ENCODE peak calls at places on chromosomes 12 and 14, in ten cellular contexts. J, F, Q, V, K, S, U, O, G and C are unnamed samples.

GRCh38 chr14:87896393-87897380 is 96.3 kb downstream of the GALC start:
- DNase-seq in Q (no peak), U (no peak), V (peak), O (peak), K (peak), F (peak), G (no peak), S (no peak), J (no peak), C (no peak)

GRCh38 chr14:71289536-71289935 is 382.3 kb downstream of the PCNX1 start:
- DNase-seq in O (no peak), J (no peak), G (no peak), Q (no peak), F (no peak), V (no peak), S (no peak), K (no peak), U (no peak), C (no peak)

GRCh38 chr12:2092890-2093289 is 40.1 kb downstream of the CACNA1C start:
- DNase-seq in J (no peak), U (peak), S (peak), G (no peak), Q (no peak), O (no peak), V (no peak), K (no peak), F (peak), C (no peak)

GRCh38 chr12:64252708-64253107 is 30.6 kb upstream of the KICS2 start:
- DNase-seq in K (no peak), U (no peak), Q (no peak), V (no peak), F (peak), S (no peak), J (no peak), O (peak), G (no peak), C (no peak)

GRCh38 chr14:49306152-49306751 is 279.9 kb downstream of the RPS29 start:
- DNase-seq in K (peak), S (no peak), O (peak), V (no peak), F (peak), Q (no peak), J (no peak), U (no peak), G (no peak), C (no peak)

GRCh38 chr12:80565276-80565675 is 121.2 kb downstream of the PTPRQ start:
- DNase-seq in V (peak), F (no peak), U (no peak), S (no peak), Q (no peak), J (no peak), G (no peak), O (peak), K (no peak), C (no peak)

GRCh38 chr12:90974286-90974685 is 19.3 kb upstream of the CCER1 start:
- DNase-seq in G (no peak), U (no peak), Q (no peak), J (no peak), O (no peak), V (peak), K (no peak), F (peak), S (no peak), C (no peak)

GRCh38 chr12:53746592-53747491 is 4.9 kb downstream of the CISTR start:
- DNase-seq in Q (peak), J (peak), F (peak), V (peak), G (peak), U (peak), O (peak), S (peak), K (peak), C (peak)

GRCh38 chr14:24183014-24183481 is 5.6 kb downstream of the IPO4 start:
- DNase-seq in J (no peak), O (no peak), Q (no peak), G (no peak), V (no peak), S (no peak), U (no peak), K (no peak), F (no peak), C (no peak)

GRCh38 chr14:91245029-91245428 is 525 bp upstream of the GPR68 start:
- DNase-seq in V (no peak), F (no peak), J (no peak), K (no peak), U (no peak), O (no peak), Q (peak), S (no peak), G (no peak), C (no peak)

GRCh38 chr12:88960213-88960878 is 380.1 kb upstream of the KITLG start:
- DNase-seq in V (no peak), K (no peak), U (no peak), J (no peak), Q (no peak), S (no peak), G (no peak), O (peak), F (peak), C (no peak)

GRCh38 chr12:12718853-12719252 is 1.7 kb downstream of the CDKN1B start:
- DNase-seq in G (no peak), K (no peak), F (peak), O (peak), V (no peak), S (no peak), Q (no peak), J (peak), U (no peak), C (no peak)

GRCh38 chr12:53427905-53428594 is 4.4 kb downstream of the AMHR2 start:
- DNase-seq in Q (no peak), U (no peak), F (peak), O (peak), K (peak), V (peak), J (peak), G (no peak), S (no peak), C (no peak)

GRCh38 chr14:77339407-77339806 is 18.6 kb downstream of the GSTZ1 start:
- DNase-seq in K (no peak), O (peak), J (no peak), G (no peak), S (no peak), Q (no peak), F (peak), V (no peak), U (no peak), C (no peak)

GRCh38 chr14:63545431-63545830 is 2.3 kb upstream of the PPP2R5E start:
- DNase-seq in G (no peak), S (no peak), F (no peak), U (no peak), O (no peak), V (no peak), K (no peak), Q (no peak), J (no peak), C (no peak)

GRCh38 chr12:69405466-69405865 is 45.9 kb downstream of the YEATS4 start:
- DNase-seq in J (peak), V (peak), Q (no peak), S (no peak), K (peak), G (no peak), O (peak), F (peak), U (peak), C (no peak)

GRCh38 chr12:98332626-98333025 is 182.8 kb upstream of the TMPO start:
- DNase-seq in Q (no peak), K (no peak), S (no peak), O (no peak), V (no peak), G (no peak), F (no peak), U (no peak), J (no peak), C (no peak)

GRCh38 chr12:99390707-99391106 is 256.8 kb upstream of the GARIN6 start:
- DNase-seq in V (peak), Q (no peak), S (no peak), J (no peak), K (peak), O (no peak), U (no peak), G (peak), F (peak), C (no peak)

GRCh38 chr12:14948672-14949071 is 10.3 kb upstream of the ERP27 start:
- DNase-seq in G (peak), J (peak), S (peak), F (peak), V (peak), O (peak), K (no peak), U (no peak), Q (peak), C (no peak)

GRCh38 chr14:63492391-63492790 is 50.8 kb downstream of the PPP2R5E start:
- DNase-seq in U (no peak), V (peak), O (peak), J (no peak), F (peak), Q (no peak), G (no peak), S (no peak), K (no peak), C (no peak)

GRCh38 chr12:12653922-12654321 is 42.1 kb downstream of the GPR19 start:
- DNase-seq in K (no peak), V (no peak), J (no peak), G (no peak), S (no peak), F (no peak), O (no peak), Q (no peak), U (no peak), C (no peak)

GRCh38 chr14:54189358-54190354 is 207.2 kb upstream of the CDKN3 start:
- DNase-seq in O (peak), S (no peak), J (peak), K (no peak), G (no peak), Q (no peak), F (peak), U (no peak), V (peak), C (no peak)

GRCh38 chr12:78316150-78316549 is 485.5 kb downstream of the NAV3 start:
- DNase-seq in K (no peak), O (no peak), U (no peak), Q (no peak), S (no peak), J (no peak), V (no peak), G (peak), F (no peak), C (no peak)

GRCh38 chr12:97630875-97631274 is 168.3 kb downstream of the RMST start:
- DNase-seq in J (no peak), G (no peak), V (no peak), F (no peak), O (no peak), U (no peak), S (no peak), Q (no peak), K (no peak), C (no peak)

GRCh38 chr14:104130974-104131651 is 7.3 kb upstream of the KIF26A start:
- DNase-seq in F (peak), S (no peak), U (peak), V (no peak), O (peak), G (peak), Q (no peak), K (peak), J (no peak), C (peak)

GRCh38 chr12:90947869-90948268 is 7.1 kb downstream of the CCER1 start:
- DNase-seq in V (no peak), G (no peak), K (no peak), F (no peak), S (no peak), O (no peak), Q (no peak), J (no peak), U (no peak), C (no peak)

GRCh38 chr14:105292810-105293711 is 7.7 kb downstream of the BRF1 start:
- DNase-seq in S (no peak), U (no peak), K (no peak), F (no peak), V (no peak), Q (no peak), O (no peak), G (peak), J (no peak), C (no peak)

GRCh38 chr12:2064078-2064507 is 11.3 kb downstream of the CACNA1C start:
- DNase-seq in J (peak), V (no peak), S (no peak), F (peak), Q (no peak), U (no peak), K (no peak), G (no peak), O (no peak), C (no peak)

GRCh38 chr14:51333901-51334432 is 93.9 kb downstream of the TMX1 start:
- DNase-seq in G (no peak), U (no peak), V (no peak), O (no peak), S (no peak), F (peak), J (no peak), Q (no peak), K (no peak), C (no peak)

GRCh38 chr12:109779382-109779781 is 53.8 kb downstream of the TRPV4 start:
- DNase-seq in Q (no peak), O (no peak), G (no peak), V (no peak), F (no peak), U (no peak), S (no peak), J (no peak), K (no peak), C (no peak)

GRCh38 chr12:43921666-43922337 is 85.9 kb downstream of the TMEM117 start:
- DNase-seq in K (no peak), Q (no peak), U (no peak), J (no peak), F (peak), S (no peak), O (no peak), V (peak), G (no peak), C (no peak)

GRCh38 chr12:118429703-118430383 is 53.5 kb downstream of the SUDS3 start:
- DNase-seq in J (no peak), U (no peak), Q (no peak), S (no peak), O (no peak), V (no peak), G (no peak), F (no peak), K (no peak), C (no peak)

GRCh38 chr12:122842505-122843405 is 7.5 kb downstream of the HIP1R start:
- DNase-seq in K (no peak), O (no peak), U (peak), J (peak), G (peak), S (no peak), V (no peak), Q (no peak), F (no peak), C (no peak)

GRCh38 chr14:74358176-74358829 is 10.0 kb downstream of the VRTN start:
- DNase-seq in G (no peak), V (no peak), U (no peak), S (no peak), Q (no peak), F (no peak), K (no peak), O (no peak), J (no peak), C (no peak)

DNA sequence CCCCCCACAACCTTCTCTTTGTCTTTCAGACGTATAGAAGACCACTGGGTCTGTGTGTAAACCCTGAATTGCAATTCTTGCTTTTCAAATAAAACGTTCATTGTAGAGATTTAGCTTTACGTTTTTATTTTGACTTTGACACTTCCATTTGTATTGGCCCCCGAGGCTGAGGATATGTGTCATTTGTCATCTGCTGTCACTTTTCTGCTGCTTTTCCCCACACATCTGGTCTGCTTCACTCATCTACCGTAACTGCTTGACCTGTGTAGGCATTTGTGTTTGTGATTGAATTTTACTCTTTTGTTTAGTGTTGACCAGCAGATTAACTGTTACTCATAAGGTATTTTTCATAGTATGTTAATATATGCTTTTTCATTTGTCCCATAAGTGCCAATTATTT is 157.2 kb upstream of the SYT10 start:
- DNase-seq in F (no peak), S (no peak), K (no peak), Q (no peak), O (no peak), U (no peak), G (no peak), J (no peak), V (no peak), C (no peak)
- H3K27ac ChIP-seq in F (no peak), S (no peak), K (no peak), Q (no peak), O (no peak), U (no peak), G (no peak), J (no peak), V (no peak), C (no peak)

DNA sequence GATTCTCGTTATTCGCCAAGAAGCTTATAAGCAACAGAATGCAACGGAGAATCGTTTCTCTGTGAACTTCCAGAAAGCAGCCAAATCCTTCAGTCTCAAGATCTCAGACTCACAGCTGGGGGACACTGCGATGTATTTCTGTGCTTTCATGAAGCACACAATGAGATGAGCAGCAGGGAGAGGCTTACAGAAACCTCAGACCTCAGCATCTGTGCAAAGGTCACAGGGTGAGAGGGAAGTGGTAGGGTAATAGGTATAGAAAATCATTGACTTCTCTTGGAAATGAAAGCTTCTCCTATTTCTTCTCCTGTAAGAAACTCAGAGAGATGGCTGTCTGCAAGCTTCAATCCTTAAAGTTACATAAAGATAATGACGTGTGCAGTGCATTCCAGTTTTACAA is 316.6 kb downstream of the DAD1 start:
- DNase-seq in V (no peak), U (no peak), J (no peak), F (no peak), K (no peak), O (no peak), S (no peak), Q (no peak), G (no peak), C (no peak)
- H3K27ac ChIP-seq in V (no peak), U (no peak), J (no peak), F (no peak), K (no peak), O (no peak), S (no peak), Q (no peak), G (no peak), C (no peak)

GRCh38 chr12:65637774-65638173 is 186.5 kb upstream of the HMGA2 start:
- DNase-seq in Q (no peak), S (no peak), J (no peak), O (no peak), U (no peak), F (peak), G (no peak), V (no peak), K (no peak), C (no peak)
- H3K27ac ChIP-seq in Q (no peak), S (no peak), J (no peak), O (no peak), U (no peak), F (peak), G (no peak), V (peak), K (no peak), C (no peak)

GRCh38 chr12:52089491-52089890 is 10.0 kb downstream of the SMIM41 start:
- DNase-seq in G (no peak), V (no peak), U (no peak), O (no peak), S (no peak), J (no peak), Q (no peak), F (no peak), K (no peak), C (no peak)
- H3K27ac ChIP-seq in G (no peak), V (no peak), U (no peak), O (no peak), S (no peak), J (no peak), Q (no peak), F (no peak), K (no peak), C (no peak)